ENCODE peak calls at places on chromosomes 13 and 19, in ten cellular contexts. C is tibial nerve, Y is bronchial epithelial cell, R is cardiac muscle cell, D is endodermal cell, N is A549, M is body of pancreas, V is ascending aorta, I is SJSA1, X is spleen. G is an unnamed sample.

GRCh38 chr13:113742000-113742441 is 17.0 kb upstream of the TMEM255B start:
- DNase-seq in V (no peak), X (peak; percentile 81), N (peak; percentile 24), Y (peak; percentile 59), I (peak; percentile 33), D (peak; percentile 80), M (no peak), R (peak; percentile 67), C (no peak), G (no peak)

GRCh38 chr13:100881291-100881864 is 206.8 kb upstream of the TMTC4 start:
- DNase-seq in V (no peak), Y (no peak), N (no peak), D (no peak), M (no peak), R (no peak), C (no peak), X (no peak), I (no peak), G (no peak)

GRCh38 chr19:45876411-45877197 is 9.3 kb downstream of the IRF2BP1 start:
- DNase-seq in N (no peak), Y (no peak), M (peak; percentile 65), V (no peak), C (no peak), X (no peak), R (peak; percentile 41), I (no peak), D (peak; percentile 85), G (no peak)

GRCh38 chr13:50453238-50453637 is 390.3 kb downstream of the DLEU7 start:
- DNase-seq in V (no peak), N (no peak), M (no peak), X (no peak), Y (peak; percentile 31), D (no peak), R (no peak), I (no peak), C (no peak), G (no peak)

GRCh38 chr19:55346725-55347441 is 7.2 kb downstream of the KMT5C start:
- DNase-seq in R (no peak), V (no peak), D (peak; percentile 48), N (no peak), Y (no peak), X (no peak), I (no peak), C (no peak), M (no peak), G (no peak)

GRCh38 chr19:49413348-49413747 is 9.9 kb downstream of the PTH2 start:
- DNase-seq in Y (no peak), M (no peak), D (no peak), N (no peak), R (no peak), V (no peak), X (no peak), C (no peak), I (no peak), G (no peak)

GRCh38 chr19:459724-460511 is 915 bp downstream of the SHC2 start:
- DNase-seq in M (peak; percentile 81), Y (no peak), R (peak; percentile 79), X (no peak), D (peak; percentile 90), C (peak; percentile 43), I (peak; percentile 31), V (no peak), N (peak; percentile 46), G (peak; percentile 58)

GRCh38 chr19:47391510-47392223 is 27.7 kb downstream of the MEIS3 start:
- DNase-seq in X (peak; percentile 94), C (peak; percentile 35), V (no peak), I (peak; percentile 78), D (peak; percentile 98), R (peak; percentile 77), Y (peak; percentile 48), N (peak; percentile 81), M (peak; percentile 74), G (peak; percentile 58)

GRCh38 chr13:39347926-39348901 is 254.8 kb downstream of the LHFPL6 start:
- DNase-seq in V (no peak), I (no peak), M (no peak), Y (no peak), N (no peak), C (no peak), R (peak; percentile 55), X (no peak), D (peak; percentile 85), G (no peak)

GRCh38 chr13:33262997-33263396 is 22.6 kb downstream of the STARD13 start:
- DNase-seq in M (no peak), N (no peak), X (no peak), Y (no peak), V (no peak), I (no peak), R (no peak), C (no peak), D (no peak), G (no peak)

GRCh38 chr13:106299616-106300015 is 235.8 kb downstream of the EFNB2 start:
- DNase-seq in C (no peak), N (no peak), R (no peak), M (no peak), X (no peak), I (no peak), Y (no peak), D (no peak), V (no peak), G (no peak)

GRCh38 chr13:51258612-51259358 is 36.6 kb downstream of the FAM124A start:
- DNase-seq in R (peak; percentile 51), Y (no peak), X (no peak), D (peak; percentile 67), V (no peak), C (no peak), I (no peak), N (no peak), M (no peak), G (no peak)

GRCh38 chr13:49374585-49375290 is 69.1 kb downstream of the CAB39L start:
- DNase-seq in I (no peak), R (no peak), V (no peak), D (no peak), M (no peak), X (no peak), Y (peak; percentile 90), C (no peak), N (peak; percentile 18), G (no peak)

GRCh38 chr13:91174886-91175501 is 172.5 kb upstream of the MIR17HG start:
- DNase-seq in R (no peak), C (no peak), Y (no peak), V (no peak), D (peak; percentile 67), I (no peak), X (no peak), N (no peak), M (no peak), G (no peak)

DNA sequence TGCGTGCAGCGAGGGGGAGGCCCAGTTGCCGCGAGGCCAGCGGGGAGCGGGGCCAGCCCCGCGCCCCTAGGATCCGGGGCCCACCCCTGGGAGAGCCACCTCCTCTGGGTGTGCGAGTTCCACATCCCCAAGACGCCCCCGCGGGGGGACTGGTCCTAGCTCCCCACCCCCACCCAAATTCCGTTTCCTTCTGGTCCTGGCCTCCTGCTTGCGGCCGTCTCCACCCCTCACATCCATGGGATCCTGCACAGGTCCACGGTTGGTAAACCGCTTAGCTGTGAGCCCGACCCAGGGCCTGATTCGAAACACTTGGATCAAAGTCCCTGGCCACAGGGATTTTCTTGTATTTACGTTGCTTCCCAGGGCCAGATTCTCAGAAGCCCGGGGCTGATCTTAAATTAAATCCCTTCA is 324 bp upstream of the FBXO17 start:
- DNase-seq in M (peak; percentile 21), N (peak; percentile 92), R (no peak), C (no peak), X (no peak), I (no peak), D (peak; percentile 83), V (no peak), Y (no peak), G (peak; percentile 51)
- H3K4me3 ChIP-seq in M (no peak overlapping the region), N (peak overlapping the region; percentile 51), R (peak overlapping the region; percentile 63), C (peak overlapping the region; percentile 61), X (peak overlapping the region; percentile 31), I (peak overlapping the region; percentile 46), D (peak overlapping the region; percentile 75), V (peak overlapping the region; percentile 75), Y (peak overlapping the region; percentile 64), G (peak overlapping the region; percentile 72)

DNA sequence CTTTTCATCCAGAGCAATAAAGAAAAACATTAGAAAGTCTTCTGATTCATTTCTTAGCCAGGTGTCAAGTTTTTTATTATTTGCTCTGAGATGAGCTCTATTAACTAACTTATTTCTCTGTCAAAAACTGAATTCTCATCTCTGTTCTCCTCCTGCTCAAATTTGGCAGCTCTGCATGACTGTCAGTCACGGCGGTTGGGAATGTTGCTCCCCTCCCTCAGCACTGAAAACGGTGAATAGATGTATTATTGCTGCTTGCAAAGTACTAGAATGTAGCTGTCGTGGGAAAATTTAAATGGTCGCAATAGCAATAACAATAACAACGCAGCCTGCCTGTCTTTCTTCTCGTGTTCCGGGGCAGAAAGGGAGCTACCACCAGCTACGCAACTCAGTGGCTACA is 125.7 kb upstream of the FRY start:
- DNase-seq in M (no peak), C (no peak), D (no peak), X (no peak), N (no peak), R (no peak), V (no peak), I (no peak), Y (no peak), G (no peak)
- H3K4me3 ChIP-seq in M (no peak overlapping the region), C (no peak overlapping the region), D (no peak overlapping the region), X (no peak overlapping the region), N (no peak overlapping the region), R (no peak overlapping the region), V (no peak overlapping the region), I (no peak overlapping the region), Y (no peak overlapping the region), G (no peak overlapping the region)

GRCh38 chr19:15240539-15240938 is 8.3 kb upstream of the EPHX3 start:
- DNase-seq in R (no peak), N (no peak), I (no peak), X (no peak), M (no peak), Y (no peak), V (no peak), D (no peak), C (no peak), G (no peak)

GRCh38 chr19:15239337-15239949 is 7.2 kb upstream of the EPHX3 start:
- DNase-seq in Y (no peak), N (no peak), I (no peak), D (no peak), R (no peak), C (no peak), X (no peak), V (no peak), M (no peak), G (no peak)

GRCh38 chr19:15236886-15237285 is 4.6 kb upstream of the EPHX3 start:
- DNase-seq in D (no peak), M (no peak), I (no peak), X (no peak), R (no peak), Y (no peak), C (no peak), V (no peak), N (no peak), G (no peak)

GRCh38 chr19:15237759-15238638 is 5.8 kb upstream of the EPHX3 start:
- DNase-seq in N (no peak), M (no peak), V (no peak), R (no peak), X (no peak), C (no peak), D (no peak), Y (no peak), I (no peak), G (no peak)

GRCh38 chr19:15238639-15239155 is 6.4 kb upstream of the EPHX3 start:
- DNase-seq in X (no peak), N (no peak), I (no peak), M (no peak), D (peak; percentile 76), Y (no peak), V (no peak), C (no peak), R (no peak), G (no peak)
- H3K4me3 ChIP-seq in X (no peak overlapping the region), N (no peak overlapping the region), I (no peak overlapping the region), M (no peak overlapping the region), D (no peak overlapping the region), Y (no peak overlapping the region), V (no peak overlapping the region), C (no peak overlapping the region), R (no peak overlapping the region), G (no peak overlapping the region)

GRCh38 chr19:41478875-41479756 is 36.2 kb downstream of the ERICH4 start:
- DNase-seq in R (no peak), M (no peak), X (peak; percentile 27), V (no peak), N (no peak), Y (no peak), C (no peak), I (no peak), D (no peak), G (no peak)
- H3K4me3 ChIP-seq in R (no peak overlapping the region), M (no peak overlapping the region), X (peak overlapping the region; percentile 37), V (no peak overlapping the region), N (no peak overlapping the region), Y (no peak overlapping the region), C (no peak overlapping the region), I (no peak overlapping the region), D (no peak overlapping the region), G (no peak overlapping the region)

G was measured in uterus.